ENCODE peak calls at places on chromosomes 11 and 22, in five cellular contexts. B is PC-9, J is RPMI7951, K is neural crest cell, O is choroid plexus epithelial cell. Q is an unnamed sample.

GRCh38 chr11:45161252-45162063 is 15.0 kb downstream of the PRDM11 start:
- DNase-seq in K (no peak), J (peak; percentile 79), O (no peak), B (no peak), Q (peak; percentile 74)

GRCh38 chr11:12200359-12201015 is 90.1 kb downstream of the MICAL2 start:
- DNase-seq in O (peak; percentile 65), K (no peak), B (peak; percentile 43), J (peak; percentile 89), Q (no peak)

GRCh38 chr22:50173221-50173982 is 2.9 kb downstream of the PANX2 start:
- DNase-seq in K (no peak), O (no peak), J (no peak), B (no peak), Q (no peak)

GRCh38 chr11:122803306-122803705 is 35.0 kb upstream of the CRTAM start:
- DNase-seq in J (peak; percentile 92), B (peak; percentile 82), K (no peak), O (peak; percentile 38), Q (peak; percentile 96)

GRCh38 chr22:35275580-35275979 is 18.3 kb downstream of the HMGXB4 start:
- DNase-seq in J (no peak), O (peak; percentile 17), K (no peak), B (no peak), Q (no peak)

GRCh38 chr11:299951-300735 is 817 bp upstream of the IFITM5 start:
- DNase-seq in O (peak; percentile 20), J (no peak), K (no peak), B (no peak), Q (no peak)

GRCh38 chr11:118892515-118892914 is 8.8 kb downstream of the CXCR5 start:
- DNase-seq in K (no peak), O (no peak), J (no peak), B (peak; percentile 28), Q (no peak)

GRCh38 chr11:66970808-66971442 is 4.2 kb upstream of the C11orf86 start:
- DNase-seq in K (no peak), J (peak; percentile 99), O (peak; percentile 100), B (peak; percentile 72), Q (peak; percentile 74)

GRCh38 chr22:27175974-27176373 is 518.6 kb downstream of the MIAT start:
- DNase-seq in B (no peak), J (no peak), K (no peak), O (no peak), Q (no peak)

GRCh38 chr11:70210051-70210501 is 7.0 kb downstream of the FADD start:
- DNase-seq in B (no peak), O (peak; percentile 89), K (no peak), J (peak; percentile 52), Q (no peak)

GRCh38 chr11:8372641-8373381 is 109.1 kb upstream of the LMO1 start:
- DNase-seq in K (no peak), B (no peak), O (no peak), J (no peak), Q (peak; percentile 44)

GRCh38 chr22:44129614-44129976 is 51.1 kb upstream of the PARVG start:
- DNase-seq in B (no peak), J (peak; percentile 70), K (no peak), O (peak; percentile 22), Q (no peak)

GRCh38 chr22:49530671-49531532 is 296.8 kb downstream of the BRD1 start:
- DNase-seq in B (no peak), O (no peak), K (no peak), J (no peak), Q (no peak)

GRCh38 chr22:49894321-49895072 is 23.7 kb downstream of the ALG12 start:
- DNase-seq in K (no peak), O (no peak), B (no peak), J (peak; percentile 46), Q (no peak)

GRCh38 chr22:43521716-43522115 is 109.9 kb downstream of the MPPED1 start:
- DNase-seq in O (no peak), J (no peak), K (no peak), B (no peak), Q (no peak)

GRCh38 chr11:17014321-17014773 is at the start of gene PLEKHA7:
- DNase-seq in B (peak; percentile 40), O (no peak), J (no peak), K (peak; percentile 33), Q (no peak)

GRCh38 chr22:41343717-41344116 is 38.0 kb upstream of the TEF start:
- DNase-seq in J (peak; percentile 14), K (no peak), O (no peak), B (no peak), Q (no peak)

GRCh38 chr11:34366522-34366921 is 8.7 kb upstream of the ABTB2 start:
- DNase-seq in O (peak; percentile 61), J (no peak), B (peak; percentile 31), K (no peak), Q (no peak)

GRCh38 chr11:75938543-75938942 is 123.5 kb downstream of the UVRAG start:
- DNase-seq in B (no peak), J (no peak), K (no peak), O (peak; percentile 50), Q (no peak)

GRCh38 chr11:76659672-76660532 is 10.6 kb downstream of the LRRC32 start:
- DNase-seq in K (no peak), O (no peak), B (no peak), J (no peak), Q (peak; percentile 46)

GRCh38 chr11:118921929-118922744 is 3.6 kb downstream of the BCL9L start:
- DNase-seq in O (peak; percentile 42), J (peak; percentile 80), K (no peak), B (peak; percentile 83), Q (peak; percentile 95)

GRCh38 chr11:132556316-132556715 is 976.0 kb downstream of the OPCML start:
- DNase-seq in K (no peak), O (no peak), J (no peak), B (no peak), Q (no peak)

GRCh38 chr11:2092956-2093412 is 46.2 kb downstream of the IGF2 start:
- DNase-seq in O (peak; percentile 59), K (no peak), J (peak; percentile 66), B (peak; percentile 93), Q (peak; percentile 50)

GRCh38 chr11:84089072-84090057 is 803.2 kb upstream of the CCDC90B start:
- DNase-seq in K (no peak), J (no peak), B (no peak), O (no peak), Q (no peak)